ENCODE peak calls at places on chromosome 7, in five cellular contexts. X, O, H, A and W are unnamed samples.

GRCh38 chr7:20331912-20332317 is 1.2 kb downstream of the ITGB8 start:
- DNase-seq in O (peak; percentile 66), A (no peak), H (no peak), X (no peak), W (no peak)

GRCh38 chr7:118731854-118732253 is 507.4 kb downstream of the ANKRD7 start:
- DNase-seq in X (no peak), O (no peak), A (no peak), H (no peak), W (no peak)

GRCh38 chr7:79548616-79549206 is 95.2 kb upstream of the MAGI2 start:
- DNase-seq in X (no peak), O (no peak), H (no peak), A (no peak), W (no peak)

GRCh38 chr7:31734456-31734855 is 47.4 kb downstream of the PPP1R17 start:
- DNase-seq in H (no peak), A (no peak), O (no peak), X (peak; percentile 56), W (no peak)

GRCh38 chr7:140885735-140886334 is 38.9 kb downstream of the BRAF start:
- DNase-seq in X (no peak), H (no peak), O (no peak), A (no peak), W (no peak)

GRCh38 chr7:78395298-78396120 is 596.9 kb downstream of the PHTF2 start:
- DNase-seq in O (no peak), A (no peak), X (peak; percentile 31), H (no peak), W (no peak)

GRCh38 chr7:41987-42386 is 150.4 kb upstream of the FAM20C start:
- DNase-seq in X (peak; percentile 25), H (peak; percentile 68), A (peak; percentile 10), O (no peak), W (no peak)

GRCh38 chr7:98360221-98361124 is 40.4 kb downstream of the BAIAP2L1 start:
- DNase-seq in O (peak; percentile 21), H (peak; percentile 76), X (no peak), A (no peak), W (no peak)

GRCh38 chr7:156238366-156239133 is 402.0 kb upstream of the RNF32 start:
- DNase-seq in O (no peak), H (no peak), X (no peak), A (no peak), W (no peak)

GRCh38 chr7:82122290-82122689 is 321.3 kb downstream of the CACNA2D1 start:
- DNase-seq in X (no peak), A (no peak), H (no peak), O (no peak), W (no peak)

GRCh38 chr7:39269034-39269433 is 291.3 kb downstream of the POU6F2 start:
- DNase-seq in X (no peak), A (no peak), H (no peak), O (no peak), W (no peak)

GRCh38 chr7:117071597-117071996 is 118.3 kb downstream of the ST7 start:
- DNase-seq in O (no peak), H (no peak), A (no peak), X (no peak), W (no peak)

GRCh38 chr7:28044825-28045224 is 135.8 kb downstream of the JAZF1 start:
- DNase-seq in O (no peak), A (no peak), X (no peak), H (no peak), W (no peak)

GRCh38 chr7:68384581-68384980 is 1213.7 kb upstream of the AUTS2 start:
- DNase-seq in X (no peak), O (no peak), H (no peak), A (no peak), W (no peak)

GRCh38 chr7:24760968-24761367 is 3.7 kb upstream of the GSDME start:
- DNase-seq in X (no peak), H (no peak), A (no peak), O (no peak), W (no peak)

GRCh38 chr7:25852249-25852994 is 299.6 kb upstream of the NFE2L3 start:
- DNase-seq in O (no peak), X (no peak), H (no peak), A (no peak), W (no peak)

GRCh38 chr7:91351374-91351773 is 87.1 kb downstream of the FZD1 start:
- DNase-seq in A (no peak), O (no peak), H (no peak), X (no peak), W (no peak)

GRCh38 chr7:91054374-91054773 is 209.9 kb upstream of the FZD1 start:
- DNase-seq in A (no peak), O (no peak), X (no peak), H (no peak), W (no peak)

GRCh38 chr7:39406464-39406863 is 159.7 kb upstream of the YAE1 start:
- DNase-seq in A (no peak), X (no peak), H (no peak), O (no peak), W (no peak)

GRCh38 chr7:128948976-128949760 is 11.4 kb downstream of the IRF5 start:
- DNase-seq in X (no peak), O (no peak), A (no peak), H (no peak), W (no peak)

GRCh38 chr7:26459794-26460193 is 168.1 kb downstream of the SNX10 start:
- DNase-seq in H (no peak), X (no peak), O (no peak), A (no peak), W (no peak)

GRCh38 chr7:23530901-23531793 is 634 bp downstream of the TRA2A start:
- DNase-seq in X (peak; percentile 68), O (peak; percentile 65), A (peak; percentile 69), H (peak; percentile 90), W (no peak)

GRCh38 chr7:107147464-107148214 is 21.2 kb upstream of the HBP1 start:
- DNase-seq in H (no peak), A (no peak), O (peak; percentile 30), X (peak; percentile 31), W (no peak)

GRCh38 chr7:3159445-3159844 is 115.8 kb upstream of the CARD11 start:
- DNase-seq in X (no peak), O (peak; percentile 30), A (no peak), H (no peak), W (no peak)

GRCh38 chr7:3159039-3159438 is 115.4 kb upstream of the CARD11 start:
- DNase-seq in O (no peak), A (no peak), X (no peak), H (no peak), W (no peak)

GRCh38 chr7:3164363-3164762 is 120.7 kb upstream of the CARD11 start:
- DNase-seq in A (no peak), O (peak; percentile 42), H (no peak), X (no peak), W (no peak)

GRCh38 chr7:3165681-3166580 is 122.3 kb upstream of the CARD11 start:
- DNase-seq in H (no peak), O (no peak), X (no peak), A (no peak), W (no peak)

DNA sequence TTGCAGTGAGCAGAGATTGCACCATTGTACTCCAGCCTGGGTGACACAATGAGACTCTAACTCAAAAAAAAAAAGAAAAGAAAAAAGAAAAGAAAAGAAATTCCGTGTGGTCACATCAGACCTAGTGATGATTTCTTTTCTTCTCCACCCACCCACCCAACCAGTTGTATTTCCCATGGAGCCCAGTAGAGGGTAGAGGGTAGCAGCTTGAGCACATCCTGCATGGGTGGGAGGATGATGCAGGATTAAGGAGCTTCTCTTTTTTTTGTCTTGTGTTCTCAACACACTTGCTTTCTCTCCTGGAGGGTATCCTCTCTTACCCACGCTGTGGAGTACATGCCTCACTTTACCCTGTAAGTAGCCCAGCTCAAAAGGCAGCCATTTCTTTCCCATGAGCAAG is 118.6 kb upstream of the CARD11 start:
- DNase-seq in A (no peak), X (no peak), O (no peak), H (no peak), W (no peak)
- TF ChIP-seq CTCF in A (no peak), X (no peak), O (no peak), H (no peak), W (no peak)

DNA sequence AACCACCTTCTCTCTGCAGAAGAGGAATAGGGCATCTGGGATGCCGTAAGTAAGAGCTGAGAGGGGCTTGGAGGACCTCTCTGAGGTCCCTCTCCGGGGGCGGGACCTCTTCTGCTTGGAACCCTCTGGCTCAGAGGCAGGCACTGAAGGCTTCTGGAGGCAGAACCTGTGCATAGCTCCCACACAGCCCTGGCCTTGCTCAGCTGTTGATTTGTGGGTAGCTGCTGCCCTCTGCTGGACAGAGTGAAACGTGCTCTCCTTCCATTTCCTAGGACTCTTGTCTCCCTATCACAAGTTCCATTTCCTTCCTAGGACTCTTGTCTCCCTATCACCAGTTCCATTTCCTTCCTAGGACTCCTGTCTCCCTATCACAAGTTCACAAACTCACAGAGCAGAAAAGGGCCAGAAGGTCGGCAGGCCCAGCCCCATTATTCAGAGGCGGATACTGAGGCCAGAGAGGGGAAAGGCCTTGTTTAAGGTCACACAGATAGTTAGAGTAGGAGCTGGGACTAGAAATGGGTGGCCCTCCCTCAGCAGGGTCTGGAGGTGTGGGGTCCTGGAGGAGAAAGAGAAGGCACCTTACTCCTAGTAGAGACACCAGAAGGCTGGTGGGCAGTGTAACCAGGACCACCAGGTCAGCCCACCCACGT is 30.3 kb upstream of the GARS1 start:
- DNase-seq in H (peak; percentile 96), O (peak; percentile 90), X (peak; percentile 79), A (no peak), W (peak; percentile 76)
- TF ChIP-seq CTCF in H (no peak), O (peak; percentile 94), X (peak; percentile 89), A (peak; percentile 84), W (peak; percentile 92)

DNA sequence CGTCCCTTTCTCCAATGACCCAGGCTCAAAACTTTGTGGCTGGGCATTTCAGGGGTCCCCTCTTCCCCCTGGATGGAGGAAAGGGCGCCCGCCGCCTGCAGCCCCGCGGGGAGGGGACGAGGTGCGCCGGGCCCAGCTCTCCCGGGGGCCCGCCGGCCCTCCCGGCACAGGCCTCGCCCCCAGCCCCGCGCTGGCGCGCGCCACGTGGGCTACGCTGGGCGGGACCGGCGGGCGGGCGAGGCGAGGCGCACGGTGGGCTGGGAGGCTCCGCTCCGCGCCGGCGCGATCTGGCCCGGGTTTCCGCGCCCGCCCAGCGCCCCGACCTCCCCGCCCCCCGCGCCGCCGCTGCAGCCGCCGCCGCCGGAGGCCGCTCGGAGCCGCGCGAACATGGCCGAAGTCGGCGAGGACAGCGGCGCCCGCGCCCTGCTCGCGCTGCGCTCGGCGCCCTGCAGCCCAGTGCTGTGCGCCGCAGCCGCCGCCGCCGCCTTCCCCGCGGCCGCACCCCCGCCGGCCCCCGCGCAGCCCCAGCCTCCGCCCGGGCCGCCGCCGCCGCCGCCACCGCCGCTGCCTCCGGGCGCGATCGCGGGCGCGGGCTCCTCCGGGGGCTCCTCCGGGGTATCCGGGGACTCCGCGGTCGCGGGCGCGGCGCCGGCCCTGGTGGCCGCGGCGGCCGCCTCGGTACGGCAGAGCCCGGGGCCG is at the start of gene FOXK1:
- DNase-seq in O (peak; percentile 93), A (no peak), X (peak; percentile 67), H (peak; percentile 93), W (no peak)
- TF ChIP-seq CTCF in O (no peak), A (no peak), X (no peak), H (no peak), W (no peak)

DNA sequence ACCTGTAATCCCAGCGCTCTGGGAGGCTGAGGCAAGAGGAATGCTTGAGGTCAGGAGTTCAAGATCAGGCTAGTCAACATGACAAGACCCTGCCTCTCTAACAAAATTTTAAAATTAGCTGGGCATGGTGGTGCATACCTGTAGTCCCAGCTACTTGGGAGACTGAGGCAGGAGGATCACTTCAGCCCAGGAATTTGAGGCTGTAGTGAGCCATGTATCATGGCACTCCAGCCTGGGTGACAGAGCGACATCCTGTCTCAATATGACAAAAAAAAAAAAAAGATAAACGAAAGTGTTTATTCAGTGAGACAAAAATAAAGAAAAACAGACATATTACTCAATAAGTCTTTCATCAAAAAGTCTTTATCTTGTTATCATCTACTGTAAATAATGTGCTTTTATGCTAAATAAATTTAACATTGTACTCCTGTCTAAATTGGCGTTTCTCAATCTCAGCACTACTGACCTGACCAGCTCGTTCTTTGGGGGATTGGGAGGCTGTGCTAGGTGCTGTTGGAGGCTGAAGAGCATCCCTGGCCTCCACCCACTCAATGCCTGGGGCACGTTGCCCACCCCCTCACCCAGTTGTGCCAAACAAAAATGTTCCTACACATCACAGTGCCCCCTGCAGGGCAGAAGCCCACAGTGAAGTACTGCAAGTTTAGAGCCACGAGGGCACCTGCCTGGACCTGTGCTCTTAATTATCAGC is 57.7 kb downstream of the NCAPG2 start:
- DNase-seq in A (no peak), X (no peak), H (no peak), O (peak; percentile 34), W (peak; percentile 12)
- TF ChIP-seq CTCF in A (peak; percentile 22), X (peak; percentile 38), H (no peak), O (peak; percentile 67), W (peak; percentile 81)